ENCODE peak calls at places on chromosomes 13 and 19, in eight cellular contexts. M is left cardiac atrium, W is non-pigmented ciliary epithelial cell, N is cardiac fibroblast, I is nucleus accumbens, J is NCI-H510A, R is WTC11, V is A549. O is an unnamed sample.

GRCh38 chr13:21341637-21342422 is 117.3 kb downstream of the ZDHHC20 start:
- DNase-seq in M (no peak), W (no peak), N (no peak), I (no peak), J (no peak), R (no peak), V (no peak), O (no peak)

GRCh38 chr13:49046002-49046401 is 70.3 kb downstream of the FNDC3A start:
- DNase-seq in M (no peak), W (no peak), N (no peak), I (no peak), J (no peak), R (no peak), V (no peak), O (no peak)

GRCh38 chr19:1767464-1767933 is 14.2 kb downstream of the ONECUT3 start:
- DNase-seq in M (no peak), W (no peak), N (peak; percentile 32), I (peak; percentile 2), J (no peak), R (peak; percentile 79), V (peak; percentile 71), O (no peak)

GRCh38 chr13:46476174-46476573 is 76.8 kb upstream of the LRCH1 start:
- DNase-seq in M (no peak), W (no peak), N (peak; percentile 28), I (no peak), J (no peak), R (no peak), V (no peak), O (no peak)

GRCh38 chr13:111046590-111047141 is 68.4 kb upstream of the ARHGEF7 start:
- DNase-seq in M (no peak), W (no peak), N (peak; percentile 42), I (no peak), J (no peak), R (no peak), V (no peak), O (no peak)

GRCh38 chr13:107124730-107125129 is 556.8 kb upstream of the ARGLU1 start:
- DNase-seq in M (no peak), W (no peak), N (no peak), I (no peak), J (no peak), R (no peak), V (no peak), O (no peak)

GRCh38 chr13:51981355-51981754 is 29.9 kb downstream of the ATP7B start:
- DNase-seq in M (no peak), W (peak; percentile 8), N (peak; percentile 19), I (no peak), J (no peak), R (no peak), V (no peak), O (no peak)

GRCh38 chr13:68428292-68428691 is 1198.2 kb upstream of the PCDH9 start:
- DNase-seq in M (no peak), W (peak; percentile 11), N (no peak), I (no peak), J (no peak), R (no peak), V (no peak), O (no peak)

GRCh38 chr13:61144834-61145593 is 270.6 kb downstream of the PCDH20 start:
- DNase-seq in M (no peak), W (no peak), N (no peak), I (no peak), J (no peak), R (no peak), V (no peak), O (no peak)

GRCh38 chr19:52896431-52897148 is 845 bp downstream of the ZNF320 start:
- DNase-seq in M (peak; percentile 51), W (no peak), N (peak; percentile 22), I (no peak), J (no peak), R (peak; percentile 24), V (no peak), O (no peak)

GRCh38 chr13:109651854-109652253 is 134.5 kb downstream of the IRS2 start:
- DNase-seq in M (no peak), W (no peak), N (no peak), I (no peak), J (no peak), R (no peak), V (no peak), O (no peak)

GRCh38 chr19:40380199-40381037 is 9.6 kb downstream of the HIPK4 start:
- DNase-seq in M (no peak), W (no peak), N (no peak), I (no peak), J (no peak), R (no peak), V (no peak), O (no peak)

GRCh38 chr19:10655457-10656312 is 1.5 kb downstream of the ILF3 start:
- DNase-seq in M (no peak), W (no peak), N (peak; percentile 20), I (no peak), J (no peak), R (no peak), V (no peak), O (no peak)

GRCh38 chr13:99536023-99536422 is 34.8 kb downstream of the TM9SF2 start:
- DNase-seq in M (no peak), W (no peak), N (no peak), I (no peak), J (no peak), R (no peak), V (no peak), O (no peak)

GRCh38 chr13:37348916-37349653 is 243.6 kb upstream of the CSNK1A1L start:
- DNase-seq in M (no peak), W (no peak), N (no peak), I (no peak), J (no peak), R (no peak), V (no peak), O (no peak)

GRCh38 chr19:21317821-21318220 is 11.4 kb downstream of the ZNF708 start:
- DNase-seq in M (no peak), W (no peak), N (no peak), I (no peak), J (no peak), R (no peak), V (no peak), O (no peak)

GRCh38 chr13:20826301-20826700 is 52.5 kb upstream of the EEF1AKMT1 start:
- DNase-seq in M (no peak), W (no peak), N (no peak), I (no peak), J (no peak), R (no peak), V (no peak), O (no peak)

GRCh38 chr19:8580710-8581281 is 3.6 kb upstream of the MYO1F start:
- DNase-seq in M (peak; percentile 82), W (no peak), N (peak; percentile 80), I (peak; percentile 39), J (no peak), R (peak; percentile 88), V (peak; percentile 50), O (no peak)

GRCh38 chr13:32947886-32948285 is 68.3 kb upstream of the KL start:
- DNase-seq in M (no peak), W (no peak), N (no peak), I (no peak), J (no peak), R (no peak), V (no peak), O (no peak)

GRCh38 chr13:73323615-73324014 is 264.8 kb downstream of the KLF5 start:
- DNase-seq in M (no peak), W (no peak), N (no peak), I (no peak), J (no peak), R (no peak), V (no peak), O (no peak)

GRCh38 chr19:6045108-6045507 is 65.2 kb downstream of the RFX2 start:
- DNase-seq in M (no peak), W (no peak), N (no peak), I (no peak), J (no peak), R (no peak), V (no peak), O (no peak)

GRCh38 chr19:33953592-33953991 is 156.9 kb downstream of the KCTD15 start:
- DNase-seq in M (no peak), W (no peak), N (no peak), I (no peak), J (no peak), R (no peak), V (no peak), O (no peak)

GRCh38 chr19:31277516-31277915 is 71.7 kb downstream of the TSHZ3 start:
- DNase-seq in M (no peak), W (no peak), N (no peak), I (no peak), J (no peak), R (no peak), V (no peak), O (no peak)

GRCh38 chr13:76667551-76667950 is 218.7 kb downstream of the KCTD12 start:
- DNase-seq in M (no peak), W (peak; percentile 34), N (peak; percentile 87), I (no peak), J (no peak), R (no peak), V (no peak), O (no peak)

GRCh38 chr19:46755077-46755852 is 9.0 kb upstream of the STRN4 start:
- DNase-seq in M (peak; percentile 43), W (no peak), N (peak; percentile 88), I (no peak), J (no peak), R (no peak), V (no peak), O (no peak)